ENCODE peak calls at places on chromosomes 5 and 9, in nine cellular contexts. One of them, this sample, is unnamed.
A peak's percentile ranks its signal among the peaks of the same experiment; 100 is the strongest.

GRCh38 chr5:26691486-26691885 is 346.9 kb downstream of the CDH9 start:
- DNase-seq in T-helper 2 cell: no peak
- DNase-seq in heart left ventricle: no peak
- DNase-seq in NCI-H187: no peak
- DNase-seq in NCI-H1930: no peak
- DNase-seq in mucosa of gallbladder: no peak
- DNase-seq in ecto neural progenitor cell: no peak
- DNase-seq in NCI-H526 treated with DMSO at 0.1 percent for 48 hours: no peak
- DNase-seq in A673: no peak
- DNase-seq in this sample: no peak

GRCh38 chr5:101429241-101429640 is 526.2 kb upstream of the ST8SIA4 start:
- DNase-seq in T-helper 2 cell: no peak
- DNase-seq in heart left ventricle: no peak
- DNase-seq in NCI-H187: no peak
- DNase-seq in NCI-H1930: no peak
- DNase-seq in mucosa of gallbladder: no peak
- DNase-seq in ecto neural progenitor cell: no peak
- DNase-seq in NCI-H526 treated with DMSO at 0.1 percent for 48 hours: no peak
- DNase-seq in A673: no peak
- DNase-seq in this sample: no peak

GRCh38 chr9:14314929-14315753 is 1.2 kb upstream of the NFIB start:
- DNase-seq in T-helper 2 cell: peak; percentile 12
- DNase-seq in heart left ventricle: peak; percentile 96
- DNase-seq in NCI-H187: peak; percentile 44
- DNase-seq in NCI-H1930: peak; percentile 51
- DNase-seq in mucosa of gallbladder: peak; percentile 92
- DNase-seq in ecto neural progenitor cell: peak; percentile 76
- DNase-seq in NCI-H526 treated with DMSO at 0.1 percent for 48 hours: peak; percentile 71
- DNase-seq in A673: peak; percentile 90
- DNase-seq in this sample: peak; percentile 32

GRCh38 chr9:81690251-81690851 is 1.0 kb upstream of the TLE1 start:
- DNase-seq in T-helper 2 cell: no peak
- DNase-seq in heart left ventricle: no peak
- DNase-seq in NCI-H187: no peak
- DNase-seq in NCI-H1930: no peak
- DNase-seq in mucosa of gallbladder: peak; percentile 51
- DNase-seq in ecto neural progenitor cell: peak; percentile 65
- DNase-seq in NCI-H526 treated with DMSO at 0.1 percent for 48 hours: peak; percentile 67
- DNase-seq in A673: no peak
- DNase-seq in this sample: no peak

GRCh38 chr9:73023025-73023541 is 70.2 kb upstream of the ALDH1A1 start:
- DNase-seq in T-helper 2 cell: peak; percentile 55
- DNase-seq in heart left ventricle: no peak
- DNase-seq in NCI-H187: no peak
- DNase-seq in NCI-H1930: peak; percentile 29
- DNase-seq in mucosa of gallbladder: peak; percentile 34
- DNase-seq in ecto neural progenitor cell: peak; percentile 58
- DNase-seq in NCI-H526 treated with DMSO at 0.1 percent for 48 hours: peak; percentile 11
- DNase-seq in A673: peak; percentile 87
- DNase-seq in this sample: peak; percentile 43

GRCh38 chr5:149749481-149750365 is 19.6 kb downstream of the PPARGC1B start:
- DNase-seq in T-helper 2 cell: no peak
- DNase-seq in heart left ventricle: peak; percentile 4
- DNase-seq in NCI-H187: no peak
- DNase-seq in NCI-H1930: no peak
- DNase-seq in mucosa of gallbladder: no peak
- DNase-seq in ecto neural progenitor cell: no peak
- DNase-seq in NCI-H526 treated with DMSO at 0.1 percent for 48 hours: no peak
- DNase-seq in A673: no peak
- DNase-seq in this sample: no peak

GRCh38 chr9:91954841-91955471 is 4.9 kb upstream of the ROR2 start:
- DNase-seq in T-helper 2 cell: peak; percentile 35
- DNase-seq in heart left ventricle: peak; percentile 50
- DNase-seq in NCI-H187: no peak
- DNase-seq in NCI-H1930: peak; percentile 68
- DNase-seq in mucosa of gallbladder: peak; percentile 59
- DNase-seq in ecto neural progenitor cell: peak; percentile 79
- DNase-seq in NCI-H526 treated with DMSO at 0.1 percent for 48 hours: peak; percentile 26
- DNase-seq in A673: peak; percentile 80
- DNase-seq in this sample: peak; percentile 60

GRCh38 chr5:34586117-34586885 is 69.8 kb upstream of the RAI14 start:
- DNase-seq in T-helper 2 cell: no peak
- DNase-seq in heart left ventricle: no peak
- DNase-seq in NCI-H187: no peak
- DNase-seq in NCI-H1930: no peak
- DNase-seq in mucosa of gallbladder: no peak
- DNase-seq in ecto neural progenitor cell: no peak
- DNase-seq in NCI-H526 treated with DMSO at 0.1 percent for 48 hours: no peak
- DNase-seq in A673: peak; percentile 32
- DNase-seq in this sample: no peak

GRCh38 chr5:116574682-116575634 is at the start of gene SEMA6A:
- DNase-seq in T-helper 2 cell: peak; percentile 78
- DNase-seq in heart left ventricle: peak; percentile 93
- DNase-seq in NCI-H187: peak; percentile 74
- DNase-seq in NCI-H1930: peak; percentile 85
- DNase-seq in mucosa of gallbladder: peak; percentile 95
- DNase-seq in ecto neural progenitor cell: peak; percentile 98
- DNase-seq in NCI-H526 treated with DMSO at 0.1 percent for 48 hours: peak; percentile 54
- DNase-seq in A673: peak; percentile 91
- DNase-seq in this sample: peak; percentile 97

GRCh38 chr9:127568618-127568970 is 43.5 kb upstream of the STXBP1 start:
- DNase-seq in T-helper 2 cell: no peak
- DNase-seq in heart left ventricle: no peak
- DNase-seq in NCI-H187: no peak
- DNase-seq in NCI-H1930: no peak
- DNase-seq in mucosa of gallbladder: no peak
- DNase-seq in ecto neural progenitor cell: no peak
- DNase-seq in NCI-H526 treated with DMSO at 0.1 percent for 48 hours: no peak
- DNase-seq in A673: no peak
- DNase-seq in this sample: no peak

GRCh38 chr9:122806661-122807060 is 6.7 kb downstream of the OR1K1 start:
- DNase-seq in T-helper 2 cell: peak; percentile 19
- DNase-seq in heart left ventricle: no peak
- DNase-seq in NCI-H187: no peak
- DNase-seq in NCI-H1930: no peak
- DNase-seq in mucosa of gallbladder: no peak
- DNase-seq in ecto neural progenitor cell: no peak
- DNase-seq in NCI-H526 treated with DMSO at 0.1 percent for 48 hours: no peak
- DNase-seq in A673: no peak
- DNase-seq in this sample: no peak

GRCh38 chr9:32468740-32469139 is 57.3 kb downstream of the RIGI start:
- DNase-seq in T-helper 2 cell: peak; percentile 51
- DNase-seq in heart left ventricle: no peak
- DNase-seq in NCI-H187: no peak
- DNase-seq in NCI-H1930: no peak
- DNase-seq in mucosa of gallbladder: no peak
- DNase-seq in ecto neural progenitor cell: no peak
- DNase-seq in NCI-H526 treated with DMSO at 0.1 percent for 48 hours: no peak
- DNase-seq in A673: no peak
- DNase-seq in this sample: no peak

GRCh38 chr5:103111458-103111857 is 8.5 kb downstream of the GIN1 start:
- DNase-seq in T-helper 2 cell: peak; percentile 75
- DNase-seq in heart left ventricle: no peak
- DNase-seq in NCI-H187: no peak
- DNase-seq in NCI-H1930: no peak
- DNase-seq in mucosa of gallbladder: no peak
- DNase-seq in ecto neural progenitor cell: no peak
- DNase-seq in NCI-H526 treated with DMSO at 0.1 percent for 48 hours: no peak
- DNase-seq in A673: no peak
- DNase-seq in this sample: no peak

GRCh38 chr9:80146466-80146865 is 574.7 kb downstream of the TLE4 start:
- DNase-seq in T-helper 2 cell: no peak
- DNase-seq in heart left ventricle: no peak
- DNase-seq in NCI-H187: no peak
- DNase-seq in NCI-H1930: no peak
- DNase-seq in mucosa of gallbladder: no peak
- DNase-seq in ecto neural progenitor cell: no peak
- DNase-seq in NCI-H526 treated with DMSO at 0.1 percent for 48 hours: no peak
- DNase-seq in A673: peak; percentile 28
- DNase-seq in this sample: no peak

GRCh38 chr5:180126716-180127681 is 55.4 kb upstream of the RNF130 start:
- DNase-seq in T-helper 2 cell: no peak
- DNase-seq in heart left ventricle: no peak
- DNase-seq in NCI-H187: no peak
- DNase-seq in NCI-H1930: no peak
- DNase-seq in mucosa of gallbladder: peak; percentile 13
- DNase-seq in ecto neural progenitor cell: peak; percentile 67
- DNase-seq in NCI-H526 treated with DMSO at 0.1 percent for 48 hours: no peak
- DNase-seq in A673: peak; percentile 10
- DNase-seq in this sample: no peak

GRCh38 chr5:54616031-54616430 is 98.5 kb downstream of the SNX18 start:
- DNase-seq in T-helper 2 cell: no peak
- DNase-seq in heart left ventricle: peak; percentile 54
- DNase-seq in NCI-H187: no peak
- DNase-seq in NCI-H1930: no peak
- DNase-seq in mucosa of gallbladder: peak; percentile 52
- DNase-seq in ecto neural progenitor cell: no peak
- DNase-seq in NCI-H526 treated with DMSO at 0.1 percent for 48 hours: no peak
- DNase-seq in A673: no peak
- DNase-seq in this sample: no peak

GRCh38 chr5:13987843-13988464 is 43.5 kb upstream of the DNAH5 start:
- DNase-seq in T-helper 2 cell: peak; percentile 23
- DNase-seq in heart left ventricle: peak; percentile 44
- DNase-seq in NCI-H187: peak; percentile 19
- DNase-seq in NCI-H1930: peak; percentile 54
- DNase-seq in mucosa of gallbladder: no peak
- DNase-seq in ecto neural progenitor cell: peak; percentile 62
- DNase-seq in NCI-H526 treated with DMSO at 0.1 percent for 48 hours: peak; percentile 36
- DNase-seq in A673: peak; percentile 71
- DNase-seq in this sample: peak; percentile 53

GRCh38 chr5:31328031-31328430 is 134.5 kb downstream of the CDH6 start:
- DNase-seq in T-helper 2 cell: no peak
- DNase-seq in heart left ventricle: no peak
- DNase-seq in NCI-H187: no peak
- DNase-seq in NCI-H1930: no peak
- DNase-seq in mucosa of gallbladder: no peak
- DNase-seq in ecto neural progenitor cell: no peak
- DNase-seq in NCI-H526 treated with DMSO at 0.1 percent for 48 hours: no peak
- DNase-seq in A673: no peak
- DNase-seq in this sample: no peak

GRCh38 chr5:101482931-101483330 is 579.8 kb upstream of the ST8SIA4 start:
- DNase-seq in T-helper 2 cell: no peak
- DNase-seq in heart left ventricle: no peak
- DNase-seq in NCI-H187: no peak
- DNase-seq in NCI-H1930: no peak
- DNase-seq in mucosa of gallbladder: no peak
- DNase-seq in ecto neural progenitor cell: no peak
- DNase-seq in NCI-H526 treated with DMSO at 0.1 percent for 48 hours: no peak
- DNase-seq in A673: no peak
- DNase-seq in this sample: no peak

GRCh38 chr9:13939129-13939528 is 374.8 kb downstream of the NFIB start:
- DNase-seq in T-helper 2 cell: no peak
- DNase-seq in heart left ventricle: no peak
- DNase-seq in NCI-H187: no peak
- DNase-seq in NCI-H1930: no peak
- DNase-seq in mucosa of gallbladder: no peak
- DNase-seq in ecto neural progenitor cell: no peak
- DNase-seq in NCI-H526 treated with DMSO at 0.1 percent for 48 hours: no peak
- DNase-seq in A673: peak; percentile 53
- DNase-seq in this sample: no peak

GRCh38 chr9:126071076-126071750 is 255.4 kb upstream of the MVB12B start:
- DNase-seq in T-helper 2 cell: no peak
- DNase-seq in heart left ventricle: no peak
- DNase-seq in NCI-H187: no peak
- DNase-seq in NCI-H1930: no peak
- DNase-seq in mucosa of gallbladder: no peak
- DNase-seq in ecto neural progenitor cell: no peak
- DNase-seq in NCI-H526 treated with DMSO at 0.1 percent for 48 hours: no peak
- DNase-seq in A673: no peak
- DNase-seq in this sample: no peak

GRCh38 chr9:95506438-95506691 is 10.4 kb downstream of the PTCH1 start:
- DNase-seq in T-helper 2 cell: peak; percentile 28
- DNase-seq in heart left ventricle: peak; percentile 64
- DNase-seq in NCI-H187: no peak
- DNase-seq in NCI-H1930: no peak
- DNase-seq in mucosa of gallbladder: no peak
- DNase-seq in ecto neural progenitor cell: no peak
- DNase-seq in NCI-H526 treated with DMSO at 0.1 percent for 48 hours: no peak
- DNase-seq in A673: peak; percentile 71
- DNase-seq in this sample: no peak

GRCh38 chr5:172114875-172115422 is 73.1 kb downstream of the STK10 start:
- DNase-seq in T-helper 2 cell: peak; percentile 95
- DNase-seq in heart left ventricle: peak; percentile 72
- DNase-seq in NCI-H187: no peak
- DNase-seq in NCI-H1930: no peak
- DNase-seq in mucosa of gallbladder: peak; percentile 46
- DNase-seq in ecto neural progenitor cell: no peak
- DNase-seq in NCI-H526 treated with DMSO at 0.1 percent for 48 hours: no peak
- DNase-seq in A673: no peak
- DNase-seq in this sample: no peak

GRCh38 chr9:20753761-20754160 is 69.7 kb downstream of the FOCAD start:
- DNase-seq in T-helper 2 cell: no peak
- DNase-seq in heart left ventricle: no peak
- DNase-seq in NCI-H187: no peak
- DNase-seq in NCI-H1930: no peak
- DNase-seq in mucosa of gallbladder: no peak
- DNase-seq in ecto neural progenitor cell: no peak
- DNase-seq in NCI-H526 treated with DMSO at 0.1 percent for 48 hours: no peak
- DNase-seq in A673: no peak
- DNase-seq in this sample: no peak

GRCh38 chr5:173304591-173304988 is 23.6 kb downstream of the STC2 start:
- DNase-seq in T-helper 2 cell: no peak
- DNase-seq in heart left ventricle: no peak
- DNase-seq in NCI-H187: no peak
- DNase-seq in NCI-H1930: no peak
- DNase-seq in mucosa of gallbladder: no peak
- DNase-seq in ecto neural progenitor cell: no peak
- DNase-seq in NCI-H526 treated with DMSO at 0.1 percent for 48 hours: no peak
- DNase-seq in A673: no peak
- DNase-seq in this sample: no peak